ENCODE peak calls at places on chromosomes 4 and X, in four cellular contexts. O, I, X and W are unnamed samples.
A peak's percentile ranks its signal among the peaks of the same experiment; 100 is the strongest.

GRCh38 chr4:181612240-181612639 is 631.0 kb upstream of the TENM3 start:
- DNase-seq in X (no peak), I (no peak), O (no peak), W (no peak)

GRCh38 chrX:63784346-63784901 is 590 bp downstream of the ARHGEF9 start:
- DNase-seq in I (no peak), O (no peak), X (no peak), W (no peak)

GRCh38 chrX:84182521-84182920 is 5.5 kb downstream of the RPS6KA6 start:
- DNase-seq in I (no peak), O (no peak), X (no peak), W (no peak)

GRCh38 chr4:111633663-111634266 is 511.5 kb upstream of the FAM241A start:
- DNase-seq in X (no peak), O (no peak), I (no peak), W (no peak)

GRCh38 chr4:8403173-8403753 is 37.3 kb downstream of the ACOX3 start:
- DNase-seq in I (peak; percentile 48), X (no peak), O (peak; percentile 91), W (peak; percentile 23)

GRCh38 chrX:96576358-96576757 is 108.3 kb upstream of the DIAPH2 start:
- DNase-seq in O (no peak), X (no peak), I (no peak), W (no peak)

GRCh38 chr4:183588169-183588675 is 70.8 kb downstream of the RWDD4 start:
- DNase-seq in X (no peak), I (no peak), O (no peak), W (no peak)

GRCh38 chr4:113467581-113467980 is 294.0 kb downstream of the CAMK2D start:
- DNase-seq in X (no peak), O (no peak), I (no peak), W (no peak)

GRCh38 chrX:31546130-31546529 is 474.3 kb upstream of the FTHL17 start:
- DNase-seq in X (no peak), I (no peak), O (no peak), W (no peak)

GRCh38 chr4:4658051-4658450 is 116.2 kb upstream of the STX18 start:
- DNase-seq in I (no peak), O (no peak), X (no peak), W (peak; percentile 88)

GRCh38 chr4:74716436-74716765 is 77.9 kb downstream of the BTC start:
- DNase-seq in I (no peak), X (no peak), O (no peak), W (no peak)

GRCh38 chr4:141913928-141914327 is 277.5 kb downstream of the IL15 start:
- DNase-seq in I (no peak), O (no peak), X (no peak), W (no peak)

GRCh38 chr4:47615385-47615784 is 130.3 kb downstream of the ATP10D start:
- DNase-seq in X (no peak), I (no peak), O (no peak), W (no peak)

GRCh38 chr4:77903186-77903585 is 40.6 kb downstream of the MRPL1 start:
- DNase-seq in O (no peak), I (no peak), X (no peak), W (no peak)

GRCh38 chr4:2663275-2663674 is 92.9 kb downstream of the TNIP2 start:
- DNase-seq in I (no peak), O (no peak), X (no peak), W (no peak)

GRCh38 chr4:138632856-138633255 is 382.7 kb upstream of the NOCT start:
- DNase-seq in X (no peak), O (no peak), I (no peak), W (no peak)

GRCh38 chr4:25860586-25861421 is 2.0 kb downstream of the SEL1L3 start:
- DNase-seq in I (no peak), O (peak; percentile 46), X (no peak), W (no peak)

GRCh38 chrX:66017659-66018170 is 22.2 kb downstream of the VSIG4 start:
- DNase-seq in O (no peak), I (no peak), X (no peak), W (no peak)

GRCh38 chr4:84150177-84150576 is 348.9 kb downstream of the NKX6-1 start:
- DNase-seq in I (no peak), O (no peak), X (no peak), W (no peak)

DNA sequence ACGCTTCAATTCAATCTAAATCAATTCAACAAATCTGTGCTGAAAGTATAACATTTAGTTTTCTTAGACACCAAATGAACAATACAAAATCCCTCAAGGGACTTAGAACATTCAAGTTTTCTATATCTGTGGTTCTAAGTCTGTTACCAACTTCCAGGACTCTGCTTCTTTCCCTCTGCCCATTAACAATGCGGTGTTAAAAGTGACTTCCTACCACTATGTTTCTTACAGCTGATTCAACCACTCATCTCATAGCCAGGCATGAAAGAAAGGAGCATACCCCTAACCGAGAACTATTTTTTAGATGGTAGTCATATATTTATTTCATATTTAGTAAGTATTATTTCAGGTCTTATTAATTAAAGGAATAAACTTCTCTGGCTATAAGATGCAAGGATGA is 38.9 kb downstream of the PPA2 start:
- DNase-seq in X (no peak), O (no peak), I (no peak), W (no peak)
- TF ChIP-seq TCF7L2 in X (no peak), O (no peak), I (no peak), W (no peak)

GRCh38 chrX:41333744-41333993 is 293 bp upstream of the DDX3X start:
- DNase-seq in X (peak; percentile 64), O (no peak), I (peak; percentile 75), W (peak; percentile 81)

GRCh38 chrX:41332005-41332404 is 2.0 kb upstream of the DDX3X start:
- DNase-seq in O (no peak), X (no peak), I (no peak), W (no peak)

GRCh38 chrX:41333994-41334865 is at the start of gene DDX3X:
- DNase-seq in X (no peak), O (peak; percentile 77), I (peak; percentile 45), W (peak; percentile 71)

GRCh38 chrX:41332988-41333743 is 796 bp upstream of the DDX3X start:
- DNase-seq in O (peak; percentile 91), I (peak; percentile 83), X (no peak), W (peak; percentile 79)

DNA sequence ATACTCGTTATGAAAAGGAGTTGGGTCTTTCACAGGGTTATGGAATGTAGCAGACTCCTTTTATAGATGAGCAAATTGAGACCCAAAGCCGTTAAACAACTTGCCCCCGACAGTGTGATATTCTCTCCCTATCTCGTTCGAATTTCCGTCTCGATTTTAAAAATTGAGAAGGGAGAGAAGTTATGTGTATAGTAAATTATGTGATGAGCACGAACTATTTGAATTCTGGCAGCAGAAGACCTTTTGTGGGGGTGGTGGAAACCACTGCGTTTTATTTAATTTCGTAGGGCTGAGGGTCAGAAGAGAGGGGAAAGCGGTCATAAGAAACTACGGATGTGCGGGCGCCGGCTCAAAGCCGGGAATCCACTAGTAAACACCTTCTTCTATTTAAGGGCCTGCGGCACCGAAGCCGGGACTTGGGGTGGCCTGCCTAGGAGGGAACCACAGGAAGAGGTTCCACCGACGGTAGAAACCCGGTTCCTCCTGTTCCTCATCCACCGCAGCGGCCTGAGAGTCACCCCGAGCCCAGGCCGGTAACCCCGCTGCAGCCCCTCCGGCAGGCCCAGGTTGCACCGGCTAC is 1.5 kb upstream of the DDX3X start:
- DNase-seq in I (no peak), X (no peak), O (no peak), W (no peak)
- TF ChIP-seq TCF7L2 in I (no peak), X (no peak), O (no peak), W (no peak)

GRCh38 chr4:149911371-149911770 is 95.7 kb upstream of the IQCM start:
- DNase-seq in X (no peak), O (no peak), I (no peak), W (no peak)

GRCh38 chr4:149914101-149914500 is 98.5 kb upstream of the IQCM start:
- DNase-seq in I (no peak), X (no peak), O (no peak), W (no peak)

GRCh38 chr4:149911995-149912394 is 96.4 kb upstream of the IQCM start:
- DNase-seq in I (no peak), O (no peak), X (no peak), W (no peak)

GRCh38 chr4:149910604-149911367 is 95.1 kb upstream of the IQCM start:
- DNase-seq in I (no peak), X (no peak), O (no peak), W (no peak)

GRCh38 chr4:149914521-149915115 is 99.0 kb upstream of the IQCM start:
- DNase-seq in O (peak; percentile 46), X (peak; percentile 25), I (peak; percentile 32), W (peak; percentile 52)
- TF ChIP-seq TCF7L2 in O (no peak), X (no peak), I (no peak), W (no peak)

DNA sequence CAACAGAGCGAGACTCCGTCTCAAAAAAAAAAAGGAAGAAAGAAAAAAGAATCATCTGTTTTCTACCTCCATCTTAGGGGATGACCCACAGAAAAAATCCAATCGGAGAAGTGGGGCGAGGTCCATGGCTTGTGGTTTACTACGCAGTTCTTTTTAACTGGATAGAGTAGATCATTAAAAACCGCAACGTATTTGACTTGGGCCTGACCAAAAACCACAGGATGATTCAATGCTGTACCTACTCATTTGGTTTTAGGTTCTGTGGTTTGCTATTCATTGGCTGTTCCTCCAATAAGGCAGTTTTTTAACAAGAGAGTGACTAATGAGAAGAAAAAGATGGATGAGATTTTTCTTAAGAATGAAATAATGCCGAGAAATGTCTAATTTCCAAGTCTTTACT is 83.7 kb downstream of the FREM3 start:
- DNase-seq in O (no peak), X (no peak), I (no peak), W (no peak)
- TF ChIP-seq TCF7L2 in O (no peak), X (no peak), I (no peak), W (no peak)

GRCh38 chr4:82217986-82218715 is 155.6 kb downstream of the HNRNPD start:
- DNase-seq in X (no peak), O (no peak), I (no peak), W (peak; percentile 10)
- TF ChIP-seq TCF7L2 in X (no peak), O (no peak), I (no peak), W (no peak)